ENCODE peak calls at places on chromosomes 7 and 10, in nine cellular contexts. X is lower lobe of right lung, R is A549, L is body of pancreas, O is adrenal gland, S is mucosa of descending colon, A is K562, C is HCT116, U is GM23248. J is an unnamed sample. For H3K4me1, the result is how much of the 10 kb centered on the place peaks cover.

GRCh38 chr7:86559096-86559495 is 84.6 kb upstream of the GRM3 start:
- DNase-seq in X (no peak), R (no peak), L (no peak), O (no peak), S (no peak), A (no peak), C (peak), U (no peak), J (no peak)

GRCh38 chr10:31836569-31837406 is 91.8 kb downstream of the ARHGAP12 start:
- DNase-seq in X (no peak), R (peak), L (no peak), O (peak), S (no peak), A (peak), C (peak), U (peak), J (peak)

GRCh38 chr10:69445094-69445493 is 6.2 kb upstream of the TSPAN15 start:
- DNase-seq in X (no peak), R (no peak), L (no peak), O (no peak), S (no peak), A (no peak), C (no peak), U (peak), J (no peak)

GRCh38 chr7:149682038-149682437 is 91.3 kb downstream of the ZNF467 start:
- DNase-seq in X (no peak), R (no peak), L (no peak), O (no peak), S (no peak), A (no peak), C (no peak), U (no peak), J (no peak)

GRCh38 chr7:123725586-123726171 is 23.1 kb downstream of the WASL start:
- DNase-seq in X (no peak), R (no peak), L (no peak), O (no peak), S (no peak), A (no peak), C (no peak), U (no peak), J (no peak)

GRCh38 chr10:114401195-114401741 is 3.0 kb downstream of the AFAP1L2 start:
- DNase-seq in X (no peak), R (no peak), L (peak), O (peak), S (peak), A (no peak), C (no peak), U (peak), J (no peak)

GRCh38 chr10:71260622-71261325 is 48.4 kb downstream of the UNC5B start:
- DNase-seq in X (no peak), R (no peak), L (no peak), O (no peak), S (no peak), A (no peak), C (peak), U (peak), J (no peak)

GRCh38 chr10:118971187-118971586 is 58.3 kb upstream of the NANOS1 start:
- DNase-seq in X (no peak), R (no peak), L (no peak), O (no peak), S (no peak), A (no peak), C (no peak), U (no peak), J (no peak)

GRCh38 chr7:148262721-148263229 is 327.8 kb upstream of the C7orf33 start:
- DNase-seq in X (peak), R (peak), L (peak), O (peak), S (peak), A (peak), C (peak), U (peak), J (peak)

GRCh38 chr10:69685802-69686585 is 55.9 kb downstream of the FAM241B start:
- DNase-seq in X (peak), R (no peak), L (peak), O (no peak), S (peak), A (no peak), C (no peak), U (no peak), J (no peak)

GRCh38 chr7:116679495-116679894 is 7.5 kb downstream of the MET start:
- DNase-seq in X (no peak), R (no peak), L (no peak), O (no peak), S (no peak), A (no peak), C (no peak), U (no peak), J (no peak)

GRCh38 chr10:108788891-108789290 is 1134.4 kb downstream of the XPNPEP1 start:
- DNase-seq in X (no peak), R (no peak), L (no peak), O (no peak), S (no peak), A (no peak), C (no peak), U (peak), J (no peak)

GRCh38 chr7:271266-272107 is 18.5 kb upstream of the FOXL3 start:
- DNase-seq in X (peak), R (no peak), L (no peak), O (no peak), S (peak), A (no peak), C (no peak), U (no peak), J (no peak)

GRCh38 chr10:21944727-21945386 is 58.7 kb downstream of the DNAJC1 start:
- DNase-seq in X (no peak), R (no peak), L (no peak), O (no peak), S (no peak), A (no peak), C (no peak), U (peak), J (no peak)

GRCh38 chr7:4472739-4473138 is 209.4 kb upstream of the FOXK1 start:
- DNase-seq in X (no peak), R (no peak), L (no peak), O (no peak), S (no peak), A (no peak), C (no peak), U (no peak), J (no peak)

DNA sequence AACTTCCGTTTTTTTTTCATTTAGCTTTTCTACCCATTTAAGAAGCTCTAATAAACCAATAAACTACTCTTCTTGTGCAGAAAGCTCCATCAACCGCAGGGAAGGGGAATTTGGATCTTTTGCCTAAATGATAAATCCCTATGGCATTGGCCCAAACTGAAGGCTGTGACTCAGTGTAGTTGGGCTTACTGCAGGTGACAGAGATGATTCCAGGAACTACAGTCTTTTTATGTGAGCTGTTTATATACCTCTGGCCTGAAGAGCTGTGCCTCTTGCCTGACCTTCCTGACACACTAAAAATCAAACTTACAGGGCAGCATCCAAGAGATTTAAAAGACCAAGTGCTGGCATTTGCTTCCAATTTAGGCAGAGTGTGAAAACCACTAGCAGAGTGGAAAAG is 25.2 kb downstream of the ABCB1 start:
- DNase-seq in X (no peak), R (no peak), L (no peak), O (peak), S (no peak), A (no peak), C (no peak), U (peak), J (no peak)
- H3K4me1 ChIP-seq in X (under half), R (under half), L (under half), O (under half), S (under half), A (under half), C (under half), U (under half), J (under half)

DNA sequence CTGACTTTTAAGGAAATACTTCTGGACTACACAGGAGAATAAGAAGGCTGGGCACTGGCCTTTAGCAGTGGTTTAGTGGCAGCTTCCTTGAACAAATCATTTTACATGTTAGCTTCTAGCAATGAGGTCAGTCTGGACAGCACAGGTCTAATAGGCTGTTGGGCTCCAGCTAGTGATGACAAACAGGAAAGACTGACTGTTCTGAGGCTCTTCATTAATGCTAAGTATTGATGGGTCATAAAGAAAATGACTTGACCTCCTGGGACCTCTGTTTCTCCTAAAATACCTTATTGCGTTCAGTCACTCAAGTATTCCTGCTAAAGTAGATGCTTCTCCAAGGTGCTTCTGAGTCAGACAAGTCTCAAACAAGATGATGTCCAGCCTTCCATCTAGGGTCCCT is 4.9 kb upstream of the RHOBTB1 start:
- DNase-seq in X (no peak), R (no peak), L (no peak), O (no peak), S (no peak), A (no peak), C (no peak), U (peak), J (no peak)
- H3K4me1 ChIP-seq in X (under half), R (under half), L (under half), O (under half), S (under half), A (under half), C (under half), U (under half), J (under half)

GRCh38 chr10:123150229-123150985 is 2.5 kb downstream of the HMX2 start:
- DNase-seq in X (no peak), R (no peak), L (no peak), O (no peak), S (no peak), A (no peak), C (no peak), U (no peak), J (no peak)
- H3K4me1 ChIP-seq in X (half or more), R (under half), L (half or more), O (under half), S (under half), A (under half), C (under half), U (under half), J (under half)

GRCh38 chr7:22860337-22860736 is 37.7 kb upstream of the TOMM7 start:
- DNase-seq in X (no peak), R (no peak), L (no peak), O (no peak), S (no peak), A (no peak), C (no peak), U (no peak), J (no peak)
- H3K4me1 ChIP-seq in X (under half), R (half or more), L (under half), O (under half), S (under half), A (under half), C (under half), U (half or more), J (under half)